ENCODE peak calls at places on chromosomes 5 and 9, in five cellular contexts. X is heart right ventricle, G is Peyer's patch, P is psoas muscle, Z is heart left ventricle. H is an unnamed sample. For H3K9me3, the result is how much of the 10 kb centered on the place peaks cover.

GRCh38 chr9:130999265-130999623 is 9.7 kb upstream of the LAMC3 start:
- DNase-seq in X (no peak), P (no peak), Z (no peak), G (no peak), H (no peak)

GRCh38 chr5:27008604-27009564 is 29.5 kb downstream of the CDH9 start:
- DNase-seq in G (no peak), X (no peak), P (no peak), Z (no peak), H (no peak)

GRCh38 chr9:115170674-115171073 is 52.7 kb upstream of the TNC start:
- DNase-seq in P (peak), Z (no peak), G (no peak), X (no peak), H (no peak)

GRCh38 chr5:149162401-149163084 is 21.2 kb downstream of the ABLIM3 start:
- DNase-seq in Z (no peak), G (no peak), P (no peak), X (no peak), H (no peak)

GRCh38 chr5:66239034-66239433 is 94.9 kb downstream of the SREK1 start:
- DNase-seq in Z (no peak), G (no peak), P (no peak), X (no peak), H (no peak)

GRCh38 chr5:136001531-136001930 is 27.3 kb upstream of the TGFBI start:
- DNase-seq in P (no peak), X (no peak), G (no peak), Z (no peak), H (no peak)

GRCh38 chr9:125262217-125262991 is 778 bp downstream of the GAPVD1 start:
- DNase-seq in P (no peak), X (no peak), G (no peak), Z (no peak), H (no peak)

GRCh38 chr9:38254756-38255155 is 137.7 kb upstream of the ALDH1B1 start:
- DNase-seq in G (no peak), X (no peak), Z (no peak), P (no peak), H (no peak)

GRCh38 chr5:135810188-135810943 is 24.1 kb upstream of the SLC25A48 start:
- DNase-seq in P (no peak), G (no peak), Z (no peak), X (no peak), H (no peak)

GRCh38 chr5:81420039-81420667 is 26.2 kb upstream of the ACOT12 start:
- DNase-seq in X (no peak), G (no peak), Z (no peak), P (no peak), H (no peak)

GRCh38 chr5:57450991-57451876 is 31.4 kb downstream of the ACTBL2 start:
- DNase-seq in G (no peak), Z (no peak), P (no peak), X (no peak), H (no peak)

GRCh38 chr5:35313296-35313695 is 83.0 kb upstream of the PRLR start:
- DNase-seq in Z (no peak), P (no peak), X (no peak), G (no peak), H (no peak)

GRCh38 chr5:54792611-54793404 is 192.6 kb downstream of the ESM1 start:
- DNase-seq in G (no peak), Z (no peak), X (no peak), P (no peak), H (no peak)

GRCh38 chr5:139757727-139758509 is 37.7 kb upstream of the PSD2 start:
- DNase-seq in Z (no peak), P (no peak), X (no peak), G (no peak), H (no peak)

GRCh38 chr9:120944434-120945125 is 18.0 kb upstream of the TRAF1 start:
- DNase-seq in P (no peak), X (no peak), G (no peak), Z (no peak), H (no peak)

GRCh38 chr9:97982191-97982718 is 886 bp upstream of the ANP32B start:
- DNase-seq in Z (no peak), P (no peak), G (no peak), X (no peak), H (no peak)

GRCh38 chr9:85081963-85082362 is 412.4 kb downstream of the NTRK2 start:
- DNase-seq in X (no peak), Z (no peak), G (no peak), P (no peak), H (no peak)

GRCh38 chr5:133801955-133802751 is 166.3 kb downstream of the C5orf15 start:
- DNase-seq in P (peak), X (peak), Z (peak), G (no peak), H (no peak)

GRCh38 chr5:83740741-83741140 is 20.1 kb upstream of the HAPLN1 start:
- DNase-seq in X (no peak), Z (no peak), P (no peak), G (no peak), H (no peak)

DNA sequence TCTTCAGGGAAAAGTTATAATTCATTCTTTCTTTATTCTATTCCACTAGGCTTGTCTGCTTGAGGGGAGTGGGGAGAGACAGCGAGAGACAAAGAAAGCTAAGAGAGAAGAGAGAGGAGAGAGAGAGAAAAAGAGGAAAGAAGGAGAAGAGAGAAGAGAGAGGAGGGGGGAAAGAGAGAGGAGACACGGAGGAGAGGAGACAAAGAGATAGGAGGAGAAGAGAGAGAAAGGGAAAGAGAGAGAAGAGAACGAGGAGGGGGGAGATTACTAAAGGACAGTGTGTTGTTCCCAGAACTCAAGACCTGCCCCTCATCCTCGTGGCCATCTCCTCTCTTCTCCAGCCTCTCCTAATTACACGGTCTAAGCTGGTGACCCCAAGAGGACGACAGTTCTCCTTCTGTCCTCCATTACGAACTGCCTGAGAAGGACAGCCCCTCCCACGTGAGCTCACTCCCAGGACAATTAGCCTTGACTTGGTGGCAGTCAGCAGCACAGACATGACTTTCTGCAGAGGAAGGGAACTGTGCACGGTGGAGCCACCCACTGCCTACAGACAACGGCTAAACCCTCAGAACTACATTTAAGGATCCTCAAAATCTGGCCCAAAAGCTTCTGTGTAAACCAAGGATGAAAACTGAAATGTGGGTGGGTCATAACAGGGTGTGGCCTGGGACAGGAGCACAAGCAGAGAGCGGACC is 99.1 kb downstream of the COL23A1 start:
- DNase-seq in Z (no peak), P (no peak), X (no peak), G (no peak), H (no peak)
- H3K9me3 ChIP-seq in Z (under half), P (under half), X (under half), G (under half), H (under half)

DNA sequence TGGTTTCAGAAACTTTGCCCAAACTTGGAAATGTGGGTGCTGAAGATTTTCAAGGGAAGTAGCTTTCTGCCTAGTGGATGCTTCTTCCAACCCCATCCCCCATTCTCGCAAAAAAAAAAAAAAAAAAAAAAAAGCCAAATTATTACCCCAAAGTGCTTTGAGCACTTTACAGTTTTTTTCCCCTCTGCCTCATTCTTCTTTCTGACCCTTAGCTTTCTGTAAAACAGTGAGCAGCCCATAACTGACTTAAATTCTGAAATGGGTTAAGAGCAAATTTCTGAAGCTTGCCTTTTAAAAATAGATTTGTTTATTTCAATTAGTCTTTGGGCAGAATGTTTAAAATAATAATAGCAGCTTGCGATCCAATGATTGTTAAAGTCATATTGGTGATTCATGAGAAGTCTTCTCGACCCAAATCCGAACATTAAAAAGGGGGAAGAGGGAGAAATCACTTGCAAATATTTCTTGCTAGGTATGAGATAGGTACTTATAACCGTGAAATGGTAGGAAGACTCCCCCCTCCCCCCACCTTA is 991 bp downstream of the FST start:
- DNase-seq in Z (no peak), X (no peak), P (no peak), G (no peak), H (no peak)
- H3K27ac ChIP-seq in Z (peak), X (peak), P (no peak), G (peak), H (no peak)

GRCh38 chr9:99222416-99223280 is 566 bp downstream of the SEC61B start:
- DNase-seq in Z (no peak), P (no peak), X (no peak), G (no peak), H (no peak)

GRCh38 chr9:99221266-99221622 is 498 bp downstream of the ALG2 start:
- DNase-seq in G (no peak), X (no peak), Z (no peak), P (no peak), H (no peak)

GRCh38 chr9:99226054-99226453 is 4.0 kb downstream of the SEC61B start:
- DNase-seq in Z (peak), G (no peak), X (no peak), P (no peak), H (no peak)

GRCh38 chr9:99221623-99222415 is at the start of the genes ALG2 and SEC61B:
- DNase-seq in P (peak), X (peak), G (peak), Z (peak), H (peak)

DNA sequence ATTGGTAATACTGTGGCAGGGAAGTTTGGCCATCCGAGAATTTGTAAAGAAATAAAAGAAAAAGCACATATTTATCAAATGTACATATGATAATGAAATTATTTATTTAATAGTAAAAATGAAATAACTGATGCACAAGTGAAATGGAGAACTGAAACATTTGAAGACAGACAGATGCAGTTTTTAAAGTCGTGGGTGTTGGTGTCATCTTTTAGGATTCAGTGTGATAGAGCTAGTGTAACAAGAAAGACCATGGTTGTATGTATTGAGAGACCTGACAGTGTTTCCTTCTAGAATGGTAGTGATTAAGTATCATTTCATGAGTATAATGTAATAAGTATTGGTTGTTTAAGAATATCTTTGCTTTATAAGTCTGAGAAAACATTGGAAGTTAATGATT is 2.4 kb downstream of the SEC61B start:
- DNase-seq in X (no peak), G (no peak), Z (no peak), P (no peak), H (no peak)
- H3K4me3 ChIP-seq in X (no peak), G (no peak), Z (no peak), P (no peak), H (peak)

GRCh38 chr9:101408374-101409078 is 9.9 kb downstream of the ZNF189 start:
- DNase-seq in X (no peak), Z (no peak), P (no peak), G (no peak), H (no peak)
- H3K9me3 ChIP-seq in X (half or more), Z (half or more), P (half or more), G (under half), H (under half)

GRCh38 chr9:34634551-34634945 is 3.0 kb downstream of the SIGMAR1 start:
- DNase-seq in X (no peak), P (peak), Z (no peak), G (no peak), H (no peak)

GRCh38 chr9:34636791-34637355 is 714 bp downstream of the SIGMAR1 start:
- DNase-seq in P (no peak), G (no peak), X (no peak), Z (no peak), H (no peak)

GRCh38 chr9:34635556-34635955 is 2.0 kb downstream of the SIGMAR1 start:
- DNase-seq in X (no peak), Z (no peak), G (no peak), P (peak), H (no peak)

GRCh38 chr9:34637356-34638137 is at the start of gene SIGMAR1:
- DNase-seq in P (peak), X (peak), Z (peak), G (peak), H (peak)

DNA sequence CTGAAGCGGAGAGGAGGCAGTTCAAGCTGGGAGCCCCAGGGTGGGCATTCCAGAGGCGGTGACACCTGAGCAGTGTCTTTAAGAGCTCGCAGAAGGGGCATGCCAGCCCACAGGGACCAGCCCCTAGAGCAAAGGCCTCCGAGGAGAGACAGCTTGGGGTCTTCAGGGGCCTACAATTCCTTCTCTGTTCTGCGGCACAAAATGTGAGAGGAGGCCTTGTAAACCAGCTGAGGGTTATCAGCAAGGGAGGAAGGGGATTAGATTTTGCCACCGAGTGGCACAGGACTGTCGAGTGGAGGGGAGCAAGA is 505 bp upstream of the SIGMAR1 start:
- DNase-seq in Z (no peak), X (no peak), G (no peak), P (no peak), H (no peak)
- H3K27ac ChIP-seq in Z (peak), X (peak), G (peak), P (peak), H (peak)

GRCh38 chr9:37030591-37030939 is 3.5 kb downstream of the PAX5 start:
- DNase-seq in Z (no peak), G (peak), P (no peak), X (no peak), H (no peak)

GRCh38 chr9:37031081-37031480 is 3.0 kb downstream of the PAX5 start:
- DNase-seq in P (no peak), X (no peak), G (no peak), Z (no peak), H (no peak)

GRCh38 chr9:37028425-37029031 is 5.5 kb downstream of the PAX5 start:
- DNase-seq in Z (no peak), G (no peak), X (no peak), P (no peak), H (no peak)

GRCh38 chr9:37029304-37029775 is 4.7 kb downstream of the PAX5 start:
- DNase-seq in X (no peak), Z (no peak), P (no peak), G (peak), H (no peak)

DNA sequence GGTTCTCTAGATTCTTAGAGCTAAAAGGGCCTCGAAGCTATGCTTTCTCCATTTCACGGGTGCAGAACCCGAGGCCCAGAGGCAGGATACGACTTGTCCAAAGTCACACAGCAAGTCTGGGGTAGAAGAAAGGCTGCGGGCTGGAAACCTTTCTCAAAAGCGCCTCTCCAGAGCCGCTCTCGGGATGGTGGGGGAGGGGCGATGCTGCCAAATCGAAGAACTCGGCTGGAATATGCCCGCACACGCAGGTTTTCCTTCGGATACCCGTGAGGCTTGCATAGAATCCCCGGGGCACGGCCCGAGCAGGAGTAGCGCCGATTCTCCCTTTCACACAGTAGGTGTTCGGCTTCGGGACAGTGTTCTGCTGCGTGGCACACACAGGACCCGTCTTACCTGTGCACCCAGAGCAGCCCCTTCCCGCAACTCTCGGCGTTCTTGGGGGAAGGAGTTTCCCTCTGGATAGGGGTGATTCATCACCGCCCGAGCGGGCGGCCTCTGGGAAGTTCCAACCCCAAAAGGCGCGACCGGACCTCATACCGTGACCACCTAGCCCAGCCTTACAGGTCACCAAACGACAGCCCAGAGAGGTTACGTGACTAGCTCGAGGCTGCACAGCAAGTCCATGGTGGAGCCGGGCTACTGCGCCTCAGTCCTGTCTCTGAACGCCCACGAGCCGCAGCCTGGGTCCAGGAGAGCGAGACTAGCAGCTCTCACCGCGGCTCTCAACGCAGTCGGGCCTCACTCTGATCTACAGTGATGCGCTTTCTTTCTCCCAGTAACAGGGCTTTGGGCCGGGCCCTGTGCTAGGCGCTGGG is 4.1 kb downstream of the PAX5 start:
- DNase-seq in X (no peak), Z (no peak), P (no peak), G (no peak), H (no peak)
- H3K4me3 ChIP-seq in X (no peak), Z (no peak), P (peak), G (no peak), H (no peak)

GRCh38 chr5:166270712-166271111 is 2020.7 kb upstream of the WWC1 start:
- DNase-seq in G (no peak), Z (no peak), X (no peak), P (no peak), H (no peak)
- H3K9me3 ChIP-seq in G (under half), Z (under half), X (under half), P (under half), H (under half)

GRCh38 chr5:96141749-96142148 is 180.1 kb upstream of the ELL2 start:
- DNase-seq in X (no peak), Z (no peak), G (no peak), P (no peak), H (no peak)

GRCh38 chr5:96142786-96143434 is 181.3 kb upstream of the ELL2 start:
- DNase-seq in P (no peak), X (no peak), Z (no peak), G (no peak), H (no peak)

GRCh38 chr5:96143450-96143849 is 181.8 kb upstream of the ELL2 start:
- DNase-seq in Z (no peak), X (no peak), G (no peak), P (no peak), H (no peak)

GRCh38 chr5:96140496-96140895 is 178.8 kb upstream of the ELL2 start:
- DNase-seq in G (no peak), X (no peak), P (no peak), Z (no peak), H (no peak)

GRCh38 chr5:96142184-96142781 is 180.6 kb upstream of the ELL2 start:
- DNase-seq in G (no peak), Z (no peak), P (no peak), X (no peak), H (no peak)
- H3K27ac ChIP-seq in G (no peak), Z (no peak), P (no peak), X (no peak), H (no peak)

GRCh38 chr5:142245776-142246175 is 79.0 kb downstream of the SPRY4 start:
- DNase-seq in Z (no peak), X (no peak), G (no peak), P (no peak), H (no peak)

GRCh38 chr5:142246263-142246662 is 78.6 kb downstream of the SPRY4 start:
- DNase-seq in X (no peak), P (no peak), G (no peak), Z (no peak), H (no peak)

GRCh38 chr5:142250119-142250518 is 74.7 kb downstream of the SPRY4 start:
- DNase-seq in P (no peak), Z (no peak), G (no peak), X (no peak), H (no peak)

GRCh38 chr5:142244440-142244839 is 80.4 kb downstream of the SPRY4 start:
- DNase-seq in Z (no peak), G (no peak), P (no peak), X (no peak), H (no peak)

GRCh38 chr5:142248853-142249462 is 75.9 kb downstream of the SPRY4 start:
- DNase-seq in Z (peak), G (no peak), P (peak), X (peak), H (no peak)
- H3K4me3 ChIP-seq in Z (no peak), G (no peak), P (no peak), X (no peak), H (no peak)